ENCODE peak calls at places on chromosomes 4 and X, in eight cellular contexts. U is lung, Q is epithelial cell of esophagus, A is right atrium auricular region, O is right lobe of liver, N is heart left ventricle, I is GM13977, R is fibroblast of pulmonary artery. K is an unnamed sample.

GRCh38 chr4:113809313-113809712 is 47.8 kb upstream of the CAMK2D start:
- DNase-seq in U (peak), Q (peak), A (peak), O (no peak), N (no peak), I (no peak), R (peak), K (no peak)

GRCh38 chr4:8869879-8870646 is 1.6 kb downstream of the HMX1 start:
- DNase-seq in U (no peak), Q (no peak), A (no peak), O (no peak), N (no peak), I (no peak), R (no peak), K (no peak)

GRCh38 chr4:185730849-185731608 is 81.0 kb downstream of the SORBS2 start:
- DNase-seq in U (no peak), Q (peak), A (no peak), O (no peak), N (no peak), I (no peak), R (peak), K (no peak)

GRCh38 chrX:72037601-72038000 is 94.1 kb downstream of the RTL5 start:
- DNase-seq in U (peak), Q (no peak), A (no peak), O (no peak), N (no peak), I (no peak), R (no peak), K (no peak)

GRCh38 chr4:118254368-118254767 is 98.4 kb downstream of the PRSS12 start:
- DNase-seq in U (no peak), Q (no peak), A (no peak), O (no peak), N (no peak), I (no peak), R (no peak), K (no peak)

GRCh38 chrX:128622296-128622695 is 570.1 kb upstream of the ACTRT1 start:
- DNase-seq in U (no peak), Q (no peak), A (no peak), O (no peak), N (no peak), I (no peak), R (no peak), K (no peak)

GRCh38 chr4:148216321-148216720 is 225.9 kb downstream of the NR3C2 start:
- DNase-seq in U (no peak), Q (no peak), A (no peak), O (no peak), N (no peak), I (no peak), R (no peak), K (no peak)

GRCh38 chrX:17567821-17568220 is 169.5 kb upstream of the SCML1 start:
- DNase-seq in U (no peak), Q (no peak), A (no peak), O (no peak), N (no peak), I (no peak), R (no peak), K (no peak)

GRCh38 chr4:142984871-142985585 is 138.9 kb upstream of the INPP4B start:
- DNase-seq in U (no peak), Q (peak), A (no peak), O (no peak), N (no peak), I (no peak), R (peak), K (no peak)

GRCh38 chr4:164252286-164252685 is 501.6 kb upstream of the SMIM31 start:
- DNase-seq in U (no peak), Q (peak), A (no peak), O (no peak), N (no peak), I (no peak), R (no peak), K (no peak)

GRCh38 chr4:65083076-65083475 is 587.2 kb downstream of the EPHA5 start:
- DNase-seq in U (peak), Q (peak), A (no peak), O (no peak), N (no peak), I (no peak), R (peak), K (no peak)

GRCh38 chrX:31658360-31658759 is 586.5 kb upstream of the FTHL17 start:
- DNase-seq in U (no peak), Q (peak), A (no peak), O (no peak), N (no peak), I (peak), R (peak), K (no peak)

GRCh38 chr4:118032691-118033090 is 1.6 kb upstream of the NDST3 start:
- DNase-seq in U (no peak), Q (peak), A (no peak), O (no peak), N (no peak), I (no peak), R (no peak), K (no peak)

GRCh38 chr4:6641164-6641970 is 882 bp downstream of the MRFAP1 start:
- DNase-seq in U (peak), Q (peak), A (no peak), O (peak), N (peak), I (peak), R (peak), K (no peak)

GRCh38 chr4:3346146-3346545 is 53.3 kb downstream of the RGS12 start:
- DNase-seq in U (peak), Q (peak), A (peak), O (no peak), N (peak), I (peak), R (peak), K (peak)

DNA sequence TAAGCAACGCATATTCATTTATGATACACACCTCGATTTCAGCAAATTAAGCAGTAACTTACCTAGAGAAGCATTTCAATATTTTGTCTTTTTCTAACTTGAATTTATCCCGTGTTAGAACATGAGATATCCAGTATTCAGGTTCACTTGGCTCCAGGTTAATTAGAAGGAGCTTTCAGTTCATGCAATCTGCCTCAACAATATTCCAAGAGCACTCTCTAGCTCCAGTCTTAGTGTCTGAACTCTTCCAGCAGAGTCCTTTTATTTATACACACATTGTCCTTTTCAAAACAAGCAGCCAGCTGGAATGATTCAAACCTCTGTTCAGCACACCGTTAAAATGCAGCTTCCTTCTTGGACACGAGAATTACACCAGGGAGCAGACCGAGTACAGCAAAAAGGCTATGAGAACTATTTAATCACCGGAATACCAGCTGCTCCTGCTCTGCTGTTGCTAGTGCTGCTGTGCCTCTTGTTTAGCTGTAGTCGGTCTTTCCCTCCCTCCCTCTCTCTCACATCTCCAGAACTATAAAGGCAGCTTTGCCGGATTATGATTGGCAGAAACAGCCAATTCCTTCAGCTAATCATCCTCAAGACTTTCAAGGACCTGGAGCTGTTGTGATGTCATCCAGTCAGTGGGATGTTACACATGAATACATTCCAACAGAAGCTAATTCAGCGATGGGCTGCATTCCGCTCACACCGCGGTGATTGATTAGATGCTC is at the start of gene NDST4:
- DNase-seq in U (no peak), Q (peak), A (no peak), O (no peak), N (no peak), I (no peak), R (peak), K (no peak)
- TF ChIP-seq CTCF in U (no peak), Q (no peak), A (no peak), O (no peak), N (no peak), I (no peak), R (no peak), K (peak)

GRCh38 chrX:51182545-51182944 is 150.1 kb upstream of the NUDT10 start:
- DNase-seq in U (no peak), Q (no peak), A (no peak), O (no peak), N (no peak), I (no peak), R (no peak), K (no peak)
- TF ChIP-seq CTCF in U (no peak), Q (no peak), A (no peak), O (no peak), N (no peak), I (no peak), R (no peak), K (no peak)

GRCh38 chr4:183700407-183700806 is 41.3 kb downstream of the TRAPPC11 start:
- DNase-seq in U (no peak), Q (peak), A (no peak), O (no peak), N (no peak), I (no peak), R (no peak), K (no peak)
- TF ChIP-seq CTCF in U (no peak), Q (no peak), A (no peak), O (peak), N (no peak), I (no peak), R (no peak), K (no peak)

GRCh38 chrX:118226060-118226428 is 109.4 kb upstream of the KLHL13 start:
- DNase-seq in U (no peak), Q (peak), A (no peak), O (no peak), N (no peak), I (peak), R (peak), K (no peak)
- TF ChIP-seq CTCF in U (no peak), Q (peak), A (no peak), O (peak), N (peak), I (peak), R (peak), K (peak)

GRCh38 chrX:20442597-20442996 is 175.9 kb upstream of the RPS6KA3 start:
- DNase-seq in U (peak), Q (peak), A (peak), O (peak), N (peak), I (peak), R (peak), K (peak)
- TF ChIP-seq CTCF in U (peak), Q (peak), A (peak), O (peak), N (peak), I (peak), R (peak), K (peak)

GRCh38 chr4:27716693-27717505 is 856.3 kb downstream of the STIM2 start:
- DNase-seq in U (no peak), Q (no peak), A (no peak), O (no peak), N (no peak), I (no peak), R (no peak), K (no peak)
- TF ChIP-seq CTCF in U (no peak), Q (no peak), A (no peak), O (peak), N (no peak), I (no peak), R (no peak), K (no peak)

GRCh38 chr4:128358903-128359260 is 71.3 kb upstream of the PGRMC2 start:
- DNase-seq in U (no peak), Q (peak), A (no peak), O (no peak), N (no peak), I (no peak), R (no peak), K (no peak)
- TF ChIP-seq CTCF in U (no peak), Q (no peak), A (no peak), O (no peak), N (no peak), I (no peak), R (no peak), K (no peak)

GRCh38 chrX:15645266-15645665 is 19.3 kb downstream of the CLTRN start:
- DNase-seq in U (no peak), Q (no peak), A (no peak), O (no peak), N (no peak), I (no peak), R (no peak), K (no peak)
- TF ChIP-seq CTCF in U (no peak), Q (no peak), A (no peak), O (no peak), N (no peak), I (no peak), R (no peak), K (no peak)

K was measured in AG09319.